ENCODE peak calls at places on chromosomes 5 and 9, in ten cellular contexts. E, J, N, A, D, F, V, S, T and I are unnamed samples.

GRCh38 chr5:117748336-117748735 is 1173.7 kb upstream of the SEMA6A start:
- DNase-seq in D (no peak), T (no peak), E (no peak), N (no peak), F (no peak), V (no peak), A (no peak), S (no peak), J (no peak), I (no peak)

GRCh38 chr5:133746834-133747233 is 134.5 kb upstream of the FSTL4 start:
- DNase-seq in F (no peak), A (no peak), T (no peak), V (no peak), E (no peak), J (no peak), N (no peak), S (no peak), D (no peak), I (no peak)

GRCh38 chr5:152379331-152379730 is 25.7 kb downstream of the NMUR2 start:
- DNase-seq in S (no peak), E (no peak), A (no peak), J (peak; percentile 36), N (no peak), F (no peak), T (no peak), V (no peak), D (no peak), I (no peak)

GRCh38 chr9:124320062-124320973 is 62.6 kb downstream of the NEK6 start:
- DNase-seq in A (peak; percentile 46), D (no peak), N (peak; percentile 74), V (no peak), E (peak; percentile 31), T (peak; percentile 60), F (peak; percentile 81), J (peak; percentile 43), S (peak; percentile 29), I (peak; percentile 55)

GRCh38 chr9:81321551-81321950 is 367.8 kb downstream of the TLE1 start:
- DNase-seq in V (no peak), D (no peak), S (no peak), E (no peak), A (no peak), F (no peak), N (no peak), T (no peak), J (no peak), I (no peak)

GRCh38 chr9:127264462-127265040 is at the start of gene GARNL3:
- DNase-seq in F (no peak), T (peak; percentile 59), D (no peak), N (no peak), V (no peak), E (no peak), S (no peak), J (peak; percentile 87), A (no peak), I (no peak)

GRCh38 chr5:143345671-143346440 is 57.6 kb downstream of the NR3C1 start:
- DNase-seq in F (no peak), T (no peak), D (no peak), E (no peak), N (no peak), A (no peak), S (no peak), V (no peak), J (no peak), I (no peak)

GRCh38 chr9:110452227-110452801 is 114.7 kb upstream of the TXNDC8 start:
- DNase-seq in V (no peak), D (no peak), F (no peak), J (peak; percentile 50), A (peak; percentile 20), E (no peak), S (no peak), T (no peak), N (peak; percentile 51), I (peak; percentile 29)

GRCh38 chr5:123157797-123158528 is 68.9 kb downstream of the PRDM6 start:
- DNase-seq in E (no peak), S (peak; percentile 58), V (no peak), T (no peak), N (peak; percentile 91), F (no peak), J (peak; percentile 6), A (peak; percentile 26), D (peak; percentile 29), I (peak; percentile 84)

GRCh38 chr5:17217421-17218352 is at the start of gene BASP1:
- DNase-seq in E (no peak), T (peak; percentile 85), N (peak; percentile 71), V (no peak), D (no peak), F (peak; percentile 78), J (peak; percentile 73), A (no peak), S (no peak), I (no peak)

GRCh38 chr9:134314950-134315715 is 11.1 kb upstream of the RXRA start:
- DNase-seq in A (no peak), E (no peak), V (no peak), F (no peak), D (no peak), S (no peak), T (no peak), N (no peak), J (no peak), I (no peak)

GRCh38 chr9:22274477-22274876 is 172.1 kb upstream of the DMRTA1 start:
- DNase-seq in T (no peak), D (no peak), F (no peak), J (no peak), E (no peak), V (no peak), S (no peak), A (no peak), N (no peak), I (no peak)

GRCh38 chr5:116484645-116485044 is 90.0 kb downstream of the SEMA6A start:
- DNase-seq in E (no peak), S (no peak), N (no peak), V (no peak), F (no peak), D (no peak), J (no peak), A (no peak), T (no peak), I (no peak)

GRCh38 chr9:23611874-23612273 is 214.2 kb downstream of the ELAVL2 start:
- DNase-seq in F (no peak), N (no peak), D (no peak), E (no peak), J (no peak), T (no peak), V (no peak), A (no peak), S (no peak), I (peak; percentile 62)

GRCh38 chr9:27247756-27248155 is 49.2 kb downstream of the EQTN start:
- DNase-seq in V (no peak), N (peak; percentile 79), A (peak; percentile 51), F (peak; percentile 28), J (no peak), T (no peak), D (no peak), E (no peak), S (peak; percentile 11), I (peak; percentile 75)

GRCh38 chr9:135509458-135509857 is 9.0 kb downstream of the MRPS2 start:
- DNase-seq in D (no peak), J (no peak), A (no peak), F (no peak), S (no peak), V (no peak), N (no peak), T (no peak), E (no peak), I (no peak)

GRCh38 chr5:90504743-90505142 is 24.6 kb downstream of the LYSMD3 start:
- DNase-seq in N (no peak), T (no peak), V (no peak), S (no peak), F (no peak), A (no peak), D (no peak), J (no peak), E (no peak), I (peak; percentile 75)

GRCh38 chr9:136846376-136847064 is 2.7 kb upstream of the PHPT1 start:
- DNase-seq in S (no peak), V (no peak), T (no peak), N (no peak), A (no peak), J (no peak), D (no peak), E (no peak), F (no peak), I (no peak)

GRCh38 chr5:59756373-59757035 is 137.0 kb downstream of the PDE4D start:
- DNase-seq in E (no peak), S (no peak), J (no peak), V (no peak), A (peak; percentile 88), F (no peak), D (no peak), T (no peak), N (no peak), I (peak; percentile 67)

GRCh38 chr5:18483386-18483785 is 849.1 kb downstream of the TAF11L14 start:
- DNase-seq in J (no peak), V (no peak), D (no peak), T (no peak), E (no peak), F (no peak), N (no peak), S (no peak), A (no peak), I (peak; percentile 79)

GRCh38 chr5:14665110-14665822 is 748 bp downstream of the OTULIN start:
- DNase-seq in D (no peak), J (peak; percentile 40), A (peak; percentile 33), N (no peak), V (no peak), F (peak; percentile 14), E (no peak), T (peak; percentile 72), S (no peak), I (no peak)

GRCh38 chr9:68653141-68653595 is 51.9 kb upstream of the PIP5K1B start:
- DNase-seq in T (no peak), E (no peak), D (no peak), S (no peak), F (no peak), J (no peak), V (no peak), N (no peak), A (no peak), I (no peak)

GRCh38 chr5:145025775-145026174 is 809.4 kb downstream of the PRELID2 start:
- DNase-seq in E (no peak), N (no peak), D (no peak), S (no peak), F (no peak), J (no peak), T (no peak), V (no peak), A (no peak), I (no peak)

GRCh38 chr5:76954383-76954763 is 1.5 kb downstream of the CRHBP start:
- DNase-seq in T (no peak), S (no peak), E (no peak), N (no peak), F (no peak), A (no peak), V (no peak), J (no peak), D (no peak), I (no peak)

GRCh38 chr5:126003309-126003708 is 419.9 kb upstream of the GRAMD2B start:
- DNase-seq in N (peak; percentile 95), F (no peak), T (no peak), A (peak; percentile 84), J (peak; percentile 31), E (no peak), S (peak; percentile 42), V (no peak), D (peak; percentile 31), I (peak; percentile 11)

GRCh38 chr5:106292654-106293053 is 1378.1 kb downstream of the EFNA5 start:
- DNase-seq in A (peak; percentile 9), V (no peak), T (no peak), F (no peak), D (no peak), J (no peak), N (peak; percentile 8), S (peak; percentile 16), E (no peak), I (peak; percentile 68)

GRCh38 chr5:154118832-154119442 is 71.6 kb upstream of the GALNT10 start:
- DNase-seq in F (no peak), S (no peak), V (no peak), D (no peak), E (no peak), T (peak; percentile 6), J (no peak), A (peak; percentile 99), N (no peak), I (peak; percentile 79)

GRCh38 chr9:93267091-93267541 is 83.2 kb downstream of the WNK2 start:
- DNase-seq in F (no peak), V (no peak), J (no peak), D (no peak), S (no peak), E (no peak), A (no peak), N (no peak), T (no peak), I (no peak)